ENCODE peak calls at places on chromosomes 5 and 9, in four cellular contexts. I is H1, S is K562, T is GM12878. G is an unnamed sample.

GRCh38 chr9:21615446-21615845 is 133.3 kb upstream of the IFNE start:
- DNase-seq in S (no peak), I (no peak), T (no peak), G (no peak)

GRCh38 chr5:61228691-61229280 is 66.5 kb upstream of the SMIM15 start:
- DNase-seq in T (no peak), I (no peak), S (peak), G (no peak)

GRCh38 chr5:79023947-79024346 is 38.8 kb upstream of the ARSB start:
- DNase-seq in T (no peak), S (no peak), I (no peak), G (peak)

GRCh38 chr5:167415779-167416761 is 875.4 kb upstream of the WWC1 start:
- DNase-seq in S (no peak), T (no peak), I (no peak), G (no peak)

GRCh38 chr5:72558383-72558782 is 51.2 kb upstream of the ZNF366 start:
- DNase-seq in S (no peak), T (no peak), I (no peak), G (no peak)

GRCh38 chr5:142837274-142837673 is 67.1 kb downstream of the ARHGAP26 start:
- DNase-seq in S (peak), T (no peak), I (no peak), G (no peak)

GRCh38 chr5:14114615-14115251 is 28.4 kb upstream of the TRIO start:
- DNase-seq in I (no peak), S (no peak), T (no peak), G (no peak)

GRCh38 chr9:4820172-4820571 is 27.4 kb downstream of the RCL1 start:
- DNase-seq in T (no peak), S (peak), I (no peak), G (peak)

GRCh38 chr5:169024426-169024825 is 276.5 kb downstream of the SLIT3 start:
- DNase-seq in T (no peak), S (no peak), I (no peak), G (no peak)

GRCh38 chr9:135463140-135463539 is 16.4 kb upstream of the PPP1R26 start:
- DNase-seq in I (no peak), T (no peak), S (peak), G (no peak)

GRCh38 chr5:28523887-28524637 is 1485.7 kb upstream of the CDH9 start:
- DNase-seq in I (no peak), S (no peak), T (no peak), G (no peak)

GRCh38 chr9:38651400-38652042 is 31.1 kb upstream of the ANKRD18A start:
- DNase-seq in I (no peak), T (peak), S (no peak), G (no peak)

GRCh38 chr9:73050887-73051550 is 98.2 kb upstream of the ALDH1A1 start:
- DNase-seq in S (no peak), I (no peak), T (no peak), G (peak)

GRCh38 chr5:132656774-132657355 is 1.1 kb upstream of the IL13 start:
- DNase-seq in S (no peak), I (no peak), T (no peak), G (no peak)

GRCh38 chr9:113949206-113950078 is 73.3 kb downstream of the ZNF618 start:
- DNase-seq in I (peak), S (no peak), T (no peak), G (no peak)

GRCh38 chr5:173152547-173152946 is 8.2 kb downstream of the BNIP1 start:
- DNase-seq in T (no peak), I (no peak), S (no peak), G (no peak)

GRCh38 chr5:124741711-124742496 is 4.5 kb downstream of the ZNF608 start:
- DNase-seq in T (no peak), I (peak), S (no peak), G (no peak)
- TF ChIP-seq BRCA1 in T (no peak), I (no peak), S (no peak), G (no peak)

GRCh38 chr5:64594601-64595518 is 89.0 kb downstream of the RGS7BP start:
- DNase-seq in I (no peak), S (peak), T (no peak), G (no peak)
- H3K4me3 ChIP-seq in I (no peak), S (no peak), T (no peak), G (no peak)

GRCh38 chr9:122941560-122942234 is 877 bp downstream of the RABGAP1 start:
- DNase-seq in T (no peak), I (no peak), S (peak), G (peak)

GRCh38 chr9:122939611-122940010 is 1.2 kb upstream of the RABGAP1 start:
- DNase-seq in S (no peak), T (no peak), I (no peak), G (no peak)

GRCh38 chr9:122936883-122937282 is 3.9 kb upstream of the RABGAP1 start:
- DNase-seq in T (no peak), I (no peak), S (no peak), G (no peak)

GRCh38 chr9:122944960-122945888 is 4.4 kb downstream of the RABGAP1 start:
- DNase-seq in S (peak), T (no peak), I (no peak), G (no peak)

GRCh38 chr9:122940603-122941559 is at the start of gene RABGAP1:
- DNase-seq in T (peak), I (peak), S (peak), G (peak)
- TF ChIP-seq BRCA1 in T (no peak), I (no peak), S (no peak), G (no peak)

GRCh38 chr5:149409268-149409948 is 30.3 kb upstream of the IL17B start:
- DNase-seq in T (no peak), S (no peak), I (no peak), G (no peak)
- H3K4me3 ChIP-seq in T (no peak), S (no peak), I (no peak), G (no peak)

DNA sequence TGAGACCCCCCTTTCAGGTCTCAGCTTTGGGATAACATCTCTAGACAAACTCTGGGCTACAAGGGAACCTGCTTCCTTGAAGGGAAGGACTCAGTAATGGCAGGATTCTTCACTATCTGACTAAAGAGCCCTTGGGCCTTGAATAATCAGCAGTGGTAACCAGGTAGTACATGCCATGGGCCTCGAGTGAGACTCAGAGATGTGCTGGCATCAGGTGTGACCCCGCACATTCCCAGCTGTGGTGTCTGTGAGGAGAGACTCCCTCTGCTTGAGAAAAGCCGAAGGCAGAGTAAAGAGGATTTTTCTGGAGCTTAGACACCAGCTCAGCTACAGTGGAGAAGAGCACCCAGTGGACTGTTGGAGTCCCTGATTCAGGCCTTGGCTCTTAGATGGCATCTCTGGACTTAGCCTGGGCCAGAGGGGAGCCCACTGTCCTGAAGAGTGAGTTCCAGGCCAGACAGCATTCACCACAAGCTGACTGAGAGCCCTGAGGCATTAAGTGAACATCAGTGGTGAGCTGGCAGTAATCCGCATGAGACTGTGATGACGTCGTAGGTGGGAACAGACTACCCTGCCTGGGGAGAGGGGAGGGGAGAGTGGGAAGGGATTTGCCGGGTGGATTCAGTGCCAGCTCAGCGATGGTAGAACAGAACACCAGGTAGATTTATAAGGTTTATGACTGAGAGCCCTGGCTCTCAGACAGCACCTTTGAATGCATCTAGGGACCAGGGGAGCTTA is 5.3 kb upstream of the ZNF782 start:
- DNase-seq in I (no peak), T (no peak), S (no peak), G (no peak)
- TF ChIP-seq BRCA1 in I (no peak), T (no peak), S (no peak), G (no peak)

DNA sequence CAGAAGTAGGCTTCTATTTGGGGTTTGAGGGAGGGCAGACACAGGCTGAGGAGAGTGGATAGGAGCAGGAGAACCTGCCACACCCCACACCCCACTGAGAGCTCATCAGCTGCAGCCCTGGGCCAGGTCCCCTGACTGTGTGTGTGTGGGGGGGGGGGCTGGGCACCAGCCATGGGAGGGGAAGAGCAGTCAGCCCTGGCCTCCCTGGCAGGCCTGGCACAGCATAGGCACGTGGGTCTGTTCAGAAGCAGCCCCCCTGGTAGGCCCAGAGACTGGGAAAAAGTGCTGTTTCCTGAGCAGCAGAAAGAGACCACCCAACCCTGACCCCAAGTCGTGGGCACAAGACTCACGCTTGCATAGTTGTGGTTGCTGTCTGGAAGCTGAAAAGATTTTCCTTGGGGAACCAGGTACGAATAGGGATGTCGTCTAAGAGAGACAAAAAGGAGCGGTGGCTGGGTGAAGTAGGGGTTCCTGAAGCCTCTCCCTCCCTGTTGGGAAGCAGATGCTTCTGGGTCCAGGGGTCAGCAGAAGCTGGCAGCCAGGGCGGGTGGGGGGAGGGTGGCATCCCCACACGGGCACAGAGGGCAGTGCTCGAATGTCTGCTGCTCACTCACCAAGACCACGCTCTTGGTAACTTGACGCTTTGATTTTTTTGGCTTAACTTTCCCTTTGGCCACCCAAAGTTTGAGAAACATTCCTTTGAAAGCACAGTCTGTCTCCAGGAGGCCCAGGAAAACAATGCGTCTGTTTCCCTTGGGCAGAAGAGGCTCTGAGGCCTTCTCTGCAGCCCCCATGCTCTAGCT is 2.9 kb downstream of the NSMF start:
- DNase-seq in T (no peak), I (no peak), S (no peak), G (no peak)
- H3K4me3 ChIP-seq in T (no peak), I (no peak), S (no peak), G (peak)

GRCh38 chr9:132288956-132289355 is 65.8 kb downstream of the SETX start:
- DNase-seq in I (no peak), S (peak), T (no peak), G (no peak)
- TF ChIP-seq BRCA1 in I (no peak), S (no peak), T (no peak), G (no peak)

DNA sequence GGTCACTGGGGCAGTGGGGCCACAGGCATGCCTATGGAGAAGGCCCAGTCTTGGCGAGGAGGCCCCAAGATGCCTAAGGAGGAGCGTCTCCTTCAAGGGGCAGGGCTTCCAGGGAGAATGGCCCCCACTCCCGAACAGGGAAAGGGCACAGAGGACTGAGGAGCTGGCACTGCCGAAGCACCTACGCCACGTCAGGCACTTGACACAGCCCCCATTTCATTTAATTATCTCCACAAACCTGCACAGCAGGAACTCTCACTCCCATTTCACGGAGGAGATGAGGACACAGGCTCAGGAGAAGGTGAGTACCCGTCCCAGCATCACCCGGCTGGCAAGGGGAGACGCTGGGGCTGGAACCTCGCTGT is 26.0 kb downstream of the EGR1 start:
- DNase-seq in S (no peak), I (no peak), T (no peak), G (no peak)
- H3K4me3 ChIP-seq in S (peak), I (peak), T (peak), G (peak)